ENCODE peak calls at places on chromosomes 7 and 10, in four cellular contexts. K, S, Q and X are unnamed samples.

GRCh38 chr10:66322261-66322660 is 603.6 kb upstream of the LRRTM3 start:
- DNase-seq in K (no peak), Q (no peak), S (no peak), X (no peak)

GRCh38 chr10:91043173-91043910 is 122.5 kb upstream of the ANKRD1 start:
- DNase-seq in S (no peak), K (no peak), Q (no peak), X (peak)

GRCh38 chr7:43076189-43076605 is 36.2 kb upstream of the HECW1 start:
- DNase-seq in S (no peak), K (no peak), Q (no peak), X (peak)

GRCh38 chr10:90937645-90938258 is 16.9 kb upstream of the ANKRD1 start:
- DNase-seq in Q (no peak), K (no peak), S (no peak), X (no peak)

GRCh38 chr10:113711142-113711541 is 31.4 kb downstream of the CASP7 start:
- DNase-seq in Q (no peak), S (no peak), K (no peak), X (no peak)

GRCh38 chr10:44182909-44183308 is 202.0 kb downstream of the CXCL12 start:
- DNase-seq in K (no peak), S (no peak), Q (no peak), X (no peak)

GRCh38 chr7:130491841-130492518 is at the start of gene MEST:
- DNase-seq in Q (no peak), S (peak), K (peak), X (no peak)

GRCh38 chr7:45969940-45970339 is 48.9 kb upstream of the IGFBP3 start:
- DNase-seq in S (no peak), K (no peak), Q (no peak), X (no peak)

GRCh38 chr10:43259981-43260761 is 6.7 kb downstream of the RASGEF1A start:
- DNase-seq in S (no peak), Q (no peak), K (no peak), X (no peak)

GRCh38 chr10:37736120-37736519 is 121.3 kb downstream of the ZNF248 start:
- DNase-seq in S (no peak), K (no peak), Q (no peak), X (no peak)

GRCh38 chr10:118330295-118331076 is 11.6 kb downstream of the FAM204A start:
- DNase-seq in S (no peak), Q (no peak), K (no peak), X (no peak)

GRCh38 chr10:90288403-90288933 is 569.4 kb downstream of the HTR7 start:
- DNase-seq in S (no peak), K (no peak), Q (no peak), X (no peak)

GRCh38 chr7:137890449-137890916 is 43.7 kb upstream of the DGKI start:
- DNase-seq in K (no peak), S (no peak), Q (no peak), X (no peak)